ENCODE peak calls at places on chromosomes 2 and 18, in six cellular contexts. G is endodermal cell, O is endothelial cell of umbilical vein, B is astrocyte, X is Panc1, H is adrenal gland. V is an unnamed sample.

GRCh38 chr2:179344280-179344961 is 79.8 kb upstream of the SESTD1 start:
- DNase-seq in X (no peak), B (no peak), O (peak; percentile 17), G (no peak), H (no peak), V (no peak)

GRCh38 chr2:168773719-168774521 is 28.5 kb upstream of the NOSTRIN start:
- DNase-seq in X (no peak), H (peak; percentile 76), O (peak; percentile 82), G (peak; percentile 86), B (peak; percentile 22), V (peak; percentile 68)

GRCh38 chr2:68195096-68195495 is 37.4 kb downstream of the PNO1 start:
- DNase-seq in H (no peak), B (peak; percentile 26), O (peak; percentile 59), X (no peak), G (no peak), V (no peak)

GRCh38 chr2:9950521-9951271 is 797 bp upstream of the GRHL1 start:
- DNase-seq in B (no peak), O (peak; percentile 25), X (no peak), H (peak; percentile 48), G (peak; percentile 73), V (peak; percentile 60)

GRCh38 chr2:39881948-39882347 is 102.9 kb upstream of the THUMPD2 start:
- DNase-seq in O (no peak), B (no peak), H (no peak), G (no peak), X (no peak), V (no peak)

GRCh38 chr2:138874251-138874650 is 94.1 kb upstream of the NXPH2 start:
- DNase-seq in X (no peak), G (no peak), O (no peak), B (no peak), H (no peak), V (no peak)

GRCh38 chr18:26383454-26384270 is 157.4 kb downstream of the TAF4B start:
- DNase-seq in X (peak; percentile 15), G (no peak), H (no peak), B (peak; percentile 45), O (peak; percentile 52), V (no peak)

GRCh38 chr2:26412091-26412673 is 10.5 kb downstream of the DRC1 start:
- DNase-seq in H (no peak), G (no peak), B (no peak), O (no peak), X (no peak), V (no peak)

GRCh38 chr2:237459741-237460174 is 27.3 kb upstream of the MLPH start:
- DNase-seq in X (no peak), O (peak; percentile 51), B (peak; percentile 93), H (no peak), G (no peak), V (no peak)

GRCh38 chr18:37470986-37471385 is 94.6 kb downstream of the CELF4 start:
- DNase-seq in H (no peak), X (no peak), B (no peak), G (no peak), O (no peak), V (no peak)

DNA sequence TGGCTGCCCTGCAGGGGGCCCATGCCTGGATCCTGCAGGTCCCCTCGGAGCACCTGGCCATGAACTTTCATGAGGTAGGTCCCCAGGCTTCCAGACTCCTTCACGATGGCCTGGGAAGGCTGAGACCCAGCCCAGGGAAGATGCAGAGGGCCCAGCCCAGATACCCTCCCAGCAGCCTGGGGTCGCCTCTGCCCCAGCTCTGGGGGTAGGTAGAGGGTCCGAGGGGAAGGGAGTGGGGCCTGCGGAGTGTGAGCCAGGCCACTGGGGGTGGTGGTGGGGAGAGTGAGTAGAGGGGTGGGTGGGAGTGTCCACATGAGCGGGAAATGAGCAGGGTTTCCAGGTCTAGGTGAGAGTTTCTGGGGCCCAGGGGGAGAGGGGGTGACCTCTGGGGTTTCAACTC is 1.2 kb upstream of the CHRND start:
- DNase-seq in H (no peak), G (no peak), X (no peak), O (no peak), B (no peak), V (no peak)
- TF ChIP-seq CTCF in H (no peak), G (no peak), X (no peak), O (no peak), B (no peak), V (no peak)

GRCh38 chr2:4753721-4754120 is 938.5 kb upstream of the SOX11 start:
- DNase-seq in H (no peak), G (no peak), X (no peak), O (no peak), B (no peak), V (no peak)
- H3K9me3 ChIP-seq in H (no peaks in the 10 kb centered on the region), G (no peaks in the 10 kb centered on the region), X (no peaks in the 10 kb centered on the region), O (no peaks in the 10 kb centered on the region), B (no peaks in the 10 kb centered on the region), V (no peaks in the 10 kb centered on the region)

GRCh38 chr2:151930042-151930441 is 101.8 kb upstream of the ARL5A start:
- DNase-seq in O (no peak), H (no peak), B (no peak), X (no peak), G (no peak), V (no peak)

GRCh38 chr2:151922845-151923666 is 94.8 kb upstream of the ARL5A start:
- DNase-seq in X (no peak), H (peak; percentile 69), O (peak; percentile 99), G (no peak), B (no peak), V (no peak)

GRCh38 chr2:151928380-151928779 is 100.2 kb upstream of the ARL5A start:
- DNase-seq in H (no peak), B (no peak), X (no peak), O (no peak), G (no peak), V (no peak)

GRCh38 chr2:151931030-151931611 is 102.9 kb upstream of the ARL5A start:
- DNase-seq in H (no peak), X (no peak), G (no peak), B (no peak), O (peak; percentile 46), V (no peak)

DNA sequence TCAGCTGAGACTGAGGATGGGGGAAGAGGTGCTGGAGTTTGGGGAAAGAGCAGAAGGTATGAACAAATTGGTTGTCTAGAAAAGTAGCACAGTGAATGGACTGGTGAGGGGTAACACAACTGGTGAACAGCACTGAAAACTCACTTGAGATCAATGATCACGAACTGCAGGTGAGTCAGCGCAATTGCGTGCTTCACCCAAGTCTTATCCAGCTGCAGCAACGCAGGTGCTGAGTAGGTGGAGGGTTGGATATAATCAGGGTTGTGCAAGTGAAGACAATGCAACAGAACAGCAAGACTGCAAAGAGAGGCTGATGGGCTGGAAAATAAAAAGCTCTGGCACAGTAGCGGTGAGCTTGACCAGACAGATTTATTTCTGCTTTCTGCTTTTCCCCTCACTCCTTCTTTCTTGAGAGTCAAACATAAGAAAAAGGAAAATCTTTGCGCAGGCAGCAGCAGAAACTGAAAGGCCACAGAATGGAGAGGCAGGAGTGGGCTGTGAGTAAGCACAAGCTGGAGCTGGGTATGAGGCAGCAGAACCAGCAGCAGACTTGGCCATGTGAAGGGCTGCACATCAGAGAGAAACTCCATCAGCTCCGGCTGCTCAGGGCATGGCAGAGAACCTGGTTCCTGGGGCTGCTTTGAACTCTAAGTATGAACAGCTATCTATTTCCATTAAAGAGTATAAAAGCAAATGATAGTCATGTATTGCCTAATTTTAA is 99.4 kb upstream of the ARL5A start:
- DNase-seq in O (no peak), X (no peak), B (no peak), G (peak; percentile 51), H (no peak), V (no peak)
- H3K4me3 ChIP-seq in O (no peak overlapping the region), X (no peak overlapping the region), B (no peak overlapping the region), G (no peak overlapping the region), H (no peak overlapping the region), V (no peak overlapping the region)

DNA sequence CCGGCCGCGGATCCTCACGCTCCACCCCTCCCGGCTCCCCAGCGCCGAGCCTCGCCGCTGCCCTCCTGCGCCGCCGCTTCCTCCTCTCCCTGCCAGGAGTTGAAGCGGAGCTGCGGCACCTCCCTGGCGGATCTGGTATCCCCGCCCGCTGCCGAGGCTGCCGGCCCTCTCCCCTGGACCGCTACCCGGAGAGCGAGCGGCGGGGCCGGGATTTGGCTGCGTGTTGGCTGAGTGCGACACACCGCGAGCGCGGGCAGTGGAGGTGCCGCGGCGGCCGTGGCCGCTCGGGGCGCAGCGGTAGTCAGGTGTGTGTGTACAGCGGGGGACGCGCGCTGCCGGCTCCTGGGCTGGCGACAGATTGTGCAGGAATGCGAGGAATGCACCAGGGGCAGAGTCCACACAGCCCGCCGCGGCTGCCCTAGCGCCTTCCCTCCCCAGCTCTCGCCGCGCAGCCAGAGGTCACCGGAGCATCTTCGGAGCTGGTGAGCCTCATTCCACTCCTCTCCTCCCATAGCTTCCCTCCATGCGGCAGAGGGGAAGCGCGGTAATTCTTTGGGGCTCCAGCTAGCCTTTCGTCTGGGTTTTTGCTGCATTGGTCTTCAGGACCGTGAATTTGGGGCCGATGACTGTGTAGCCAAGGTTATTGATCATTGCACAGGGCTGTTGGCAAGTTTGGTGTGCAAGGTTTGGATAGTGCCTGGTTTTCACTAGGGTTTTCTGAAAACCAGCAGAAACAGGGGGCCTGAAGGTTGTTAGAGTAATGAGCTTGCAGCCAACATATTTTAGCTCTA is 1.3 kb downstream of the PKP4 start:
- DNase-seq in B (peak; percentile 45), G (peak; percentile 96), H (no peak), O (peak; percentile 74), X (no peak), V (peak; percentile 63)
- TF ChIP-seq CTCF in B (no peak), G (peak; percentile 63), H (peak; percentile 21), O (peak; percentile 44), X (peak; percentile 62), V (peak; percentile 51)

GRCh38 chr2:57314682-57315081 is 731.9 kb upstream of the VRK2 start:
- DNase-seq in G (no peak), O (no peak), H (no peak), X (no peak), B (no peak), V (no peak)
- H3K9me3 ChIP-seq in G (no peaks in the 10 kb centered on the region), O (no peaks in the 10 kb centered on the region), H (no peaks in the 10 kb centered on the region), X (no peaks in the 10 kb centered on the region), B (no peaks in the 10 kb centered on the region), V (no peaks in the 10 kb centered on the region)

GRCh38 chr2:158932246-158932645 is 36.2 kb upstream of the TANC1 start:
- DNase-seq in H (no peak), G (no peak), X (no peak), B (peak; percentile 63), O (no peak), V (no peak)
- H3K4me3 ChIP-seq in H (no peak overlapping the region), G (no peak overlapping the region), X (no peak overlapping the region), B (peak overlapping the region; percentile 6), O (no peak overlapping the region), V (no peak overlapping the region)

DNA sequence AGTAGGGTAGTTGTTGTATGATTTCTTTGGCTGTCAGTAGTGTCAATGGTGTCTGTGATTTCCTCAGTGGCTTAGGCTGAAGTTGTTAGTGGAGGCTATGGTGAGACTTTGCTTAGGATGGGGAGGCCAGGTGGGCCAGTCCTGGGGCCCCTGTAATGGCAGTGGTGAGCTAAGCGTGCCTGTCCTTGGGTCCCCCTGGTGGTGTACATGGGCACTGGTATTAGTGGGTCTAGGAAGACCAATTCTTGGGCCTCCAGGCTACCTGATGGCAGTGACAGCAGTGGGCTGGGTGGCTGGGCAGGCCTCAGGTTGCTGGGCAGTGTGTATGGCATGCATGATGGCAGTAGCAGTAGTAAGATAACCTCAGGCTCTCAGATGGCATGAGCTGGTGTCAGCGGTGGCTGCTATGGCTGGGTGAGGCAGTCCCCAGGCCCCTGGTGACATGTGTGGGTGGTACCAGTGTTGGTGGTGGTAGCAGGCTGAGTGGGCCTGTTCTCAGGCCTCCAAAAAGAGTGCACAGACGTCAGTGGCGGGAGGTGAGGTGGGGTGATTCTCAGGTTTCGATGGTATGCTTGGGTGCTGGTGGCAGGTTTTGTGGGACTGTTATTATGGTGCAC is 103.2 kb downstream of the KLHL14 start:
- DNase-seq in B (no peak), X (no peak), O (no peak), G (peak; percentile 78), H (no peak), V (peak; percentile 17)
- TF ChIP-seq CTCF in B (no peak), X (peak; percentile 10), O (no peak), G (peak; percentile 74), H (no peak), V (peak; percentile 39)